ENCODE peak calls at places on chromosomes 5 and 9, in eight cellular contexts. One of them, this sample, is unnamed.

GRCh38 chr9:86941196-86941595 is 6.1 kb downstream of the GAS1 start:
- DNase-seq in naive thymus-derived CD4-positive, alpha-beta T cell: no peak
- DNase-seq in HCEC 1CT: no peak
- DNase-seq in Panc1: no peak
- DNase-seq in H4: no peak
- DNase-seq in ELF-1: no peak
- DNase-seq in T-cell: no peak
- DNase-seq in glutamatergic neuron: no peak
- DNase-seq in this sample: no peak

GRCh38 chr9:108553111-108553635 is 302.6 kb downstream of the ACTL7B start:
- DNase-seq in H4: no peak
- DNase-seq in glutamatergic neuron: no peak
- DNase-seq in ELF-1: no peak
- DNase-seq in HCEC 1CT: no peak
- DNase-seq in naive thymus-derived CD4-positive, alpha-beta T cell: no peak
- DNase-seq in Panc1: no peak
- DNase-seq in T-cell: no peak
- DNase-seq in this sample: no peak

GRCh38 chr9:34506623-34507022 is 16.2 kb downstream of the ENHO start:
- DNase-seq in glutamatergic neuron: no peak
- DNase-seq in naive thymus-derived CD4-positive, alpha-beta T cell: no peak
- DNase-seq in T-cell: no peak
- DNase-seq in Panc1: no peak
- DNase-seq in HCEC 1CT: no peak
- DNase-seq in ELF-1: no peak
- DNase-seq in H4: no peak
- DNase-seq in this sample: no peak

GRCh38 chr5:56893251-56893951 is 16.0 kb upstream of the SETD9 start:
- DNase-seq in T-cell: no peak
- DNase-seq in glutamatergic neuron: no peak
- DNase-seq in HCEC 1CT: no peak
- DNase-seq in Panc1: no peak
- DNase-seq in naive thymus-derived CD4-positive, alpha-beta T cell: no peak
- DNase-seq in ELF-1: no peak
- DNase-seq in H4: no peak
- DNase-seq in this sample: no peak

GRCh38 chr5:141412853-141413539 is at the start of gene PCDHGA10:
- DNase-seq in naive thymus-derived CD4-positive, alpha-beta T cell: peak
- DNase-seq in T-cell: peak
- DNase-seq in Panc1: no peak
- DNase-seq in H4: peak
- DNase-seq in ELF-1: peak
- DNase-seq in glutamatergic neuron: peak
- DNase-seq in HCEC 1CT: peak
- DNase-seq in this sample: peak

GRCh38 chr5:74107899-74108298 is 481.9 kb downstream of the ARHGEF28 start:
- DNase-seq in HCEC 1CT: no peak
- DNase-seq in Panc1: no peak
- DNase-seq in T-cell: no peak
- DNase-seq in naive thymus-derived CD4-positive, alpha-beta T cell: no peak
- DNase-seq in glutamatergic neuron: no peak
- DNase-seq in H4: no peak
- DNase-seq in ELF-1: no peak
- DNase-seq in this sample: no peak

GRCh38 chr5:10913846-10914245 is 152.8 kb upstream of the DAP start:
- DNase-seq in H4: peak
- DNase-seq in glutamatergic neuron: no peak
- DNase-seq in ELF-1: no peak
- DNase-seq in naive thymus-derived CD4-positive, alpha-beta T cell: no peak
- DNase-seq in Panc1: no peak
- DNase-seq in T-cell: no peak
- DNase-seq in HCEC 1CT: peak
- DNase-seq in this sample: no peak

GRCh38 chr9:92035146-92035545 is 80.1 kb downstream of the SPTLC1 start:
- DNase-seq in ELF-1: no peak
- DNase-seq in H4: no peak
- DNase-seq in HCEC 1CT: peak
- DNase-seq in T-cell: no peak
- DNase-seq in Panc1: no peak
- DNase-seq in glutamatergic neuron: no peak
- DNase-seq in naive thymus-derived CD4-positive, alpha-beta T cell: no peak
- DNase-seq in this sample: no peak

This sample was measured in CD4-positive, CD25-positive, alpha-beta regulatory T cell.